ENCODE peak calls at places on chromosomes 2 and 18, in nine cellular contexts. One of them, this sample, is unnamed.

GRCh38 chr2:43105586-43106562 is 120.5 kb downstream of the ZFP36L2 start:
- DNase-seq in endothelial cell of umbilical vein: no peak
- DNase-seq in brain microvascular endothelial cell: peak; percentile 58
- DNase-seq in left ventricle myocardium inferior: peak; percentile 72
- DNase-seq in CD4-positive, alpha-beta T cell: no peak
- DNase-seq in fibroblast of lung: peak; percentile 93
- DNase-seq in HepG2: peak; percentile 44
- DNase-seq in BJ: no peak
- DNase-seq in BE2C: no peak
- DNase-seq in this sample: no peak

GRCh38 chr2:190696792-190697398 is 48.0 kb downstream of the NAB1 start:
- DNase-seq in left ventricle myocardium inferior: no peak
- DNase-seq in HepG2: peak; percentile 46
- DNase-seq in BE2C: no peak
- DNase-seq in CD4-positive, alpha-beta T cell: no peak
- DNase-seq in BJ: no peak
- DNase-seq in fibroblast of lung: no peak
- DNase-seq in brain microvascular endothelial cell: no peak
- DNase-seq in endothelial cell of umbilical vein: no peak
- DNase-seq in this sample: no peak

GRCh38 chr2:8049851-8050571 is 631.8 kb upstream of the ID2 start:
- DNase-seq in brain microvascular endothelial cell: no peak
- DNase-seq in CD4-positive, alpha-beta T cell: no peak
- DNase-seq in endothelial cell of umbilical vein: no peak
- DNase-seq in HepG2: no peak
- DNase-seq in left ventricle myocardium inferior: no peak
- DNase-seq in fibroblast of lung: no peak
- DNase-seq in BE2C: no peak
- DNase-seq in BJ: no peak
- DNase-seq in this sample: no peak

GRCh38 chr2:160390544-160391258 is 102.9 kb downstream of the RBMS1 start:
- DNase-seq in endothelial cell of umbilical vein: no peak
- DNase-seq in CD4-positive, alpha-beta T cell: no peak
- DNase-seq in left ventricle myocardium inferior: no peak
- DNase-seq in brain microvascular endothelial cell: no peak
- DNase-seq in HepG2: no peak
- DNase-seq in BJ: no peak
- DNase-seq in BE2C: no peak
- DNase-seq in fibroblast of lung: peak; percentile 75
- DNase-seq in this sample: no peak

GRCh38 chr18:21991081-21991534 is 178.3 kb upstream of the GATA6 start:
- DNase-seq in BJ: no peak
- DNase-seq in left ventricle myocardium inferior: no peak
- DNase-seq in BE2C: no peak
- DNase-seq in CD4-positive, alpha-beta T cell: no peak
- DNase-seq in brain microvascular endothelial cell: no peak
- DNase-seq in fibroblast of lung: no peak
- DNase-seq in endothelial cell of umbilical vein: no peak
- DNase-seq in HepG2: peak; percentile 81
- DNase-seq in this sample: no peak

GRCh38 chr2:24065341-24065740 is 10.8 kb downstream of the SF3B6 start:
- DNase-seq in BE2C: no peak
- DNase-seq in CD4-positive, alpha-beta T cell: no peak
- DNase-seq in left ventricle myocardium inferior: no peak
- DNase-seq in HepG2: no peak
- DNase-seq in fibroblast of lung: no peak
- DNase-seq in brain microvascular endothelial cell: no peak
- DNase-seq in BJ: no peak
- DNase-seq in endothelial cell of umbilical vein: no peak
- DNase-seq in this sample: no peak

GRCh38 chr2:180495606-180496005 is 484.8 kb upstream of the UBE2E3 start:
- DNase-seq in fibroblast of lung: peak; percentile 51
- DNase-seq in BE2C: no peak
- DNase-seq in brain microvascular endothelial cell: no peak
- DNase-seq in endothelial cell of umbilical vein: no peak
- DNase-seq in BJ: no peak
- DNase-seq in left ventricle myocardium inferior: no peak
- DNase-seq in HepG2: no peak
- DNase-seq in CD4-positive, alpha-beta T cell: no peak
- DNase-seq in this sample: no peak

GRCh38 chr2:20072436-20073158 is 21.2 kb upstream of the LAPTM4A start:
- DNase-seq in fibroblast of lung: peak; percentile 51
- DNase-seq in endothelial cell of umbilical vein: no peak
- DNase-seq in HepG2: no peak
- DNase-seq in CD4-positive, alpha-beta T cell: no peak
- DNase-seq in brain microvascular endothelial cell: no peak
- DNase-seq in left ventricle myocardium inferior: no peak
- DNase-seq in BE2C: no peak
- DNase-seq in BJ: no peak
- DNase-seq in this sample: no peak

GRCh38 chr2:120765911-120766757 is 30.5 kb downstream of the GLI2 start:
- DNase-seq in endothelial cell of umbilical vein: peak; percentile 28
- DNase-seq in CD4-positive, alpha-beta T cell: no peak
- DNase-seq in left ventricle myocardium inferior: peak; percentile 90
- DNase-seq in BJ: peak; percentile 78
- DNase-seq in brain microvascular endothelial cell: peak; percentile 97
- DNase-seq in BE2C: no peak
- DNase-seq in fibroblast of lung: peak; percentile 98
- DNase-seq in HepG2: no peak
- DNase-seq in this sample: no peak

GRCh38 chr2:72128843-72129227 is 18.8 kb downstream of the CYP26B1 start:
- DNase-seq in BE2C: no peak
- DNase-seq in HepG2: no peak
- DNase-seq in endothelial cell of umbilical vein: no peak
- DNase-seq in CD4-positive, alpha-beta T cell: peak; percentile 31
- DNase-seq in fibroblast of lung: no peak
- DNase-seq in brain microvascular endothelial cell: no peak
- DNase-seq in BJ: no peak
- DNase-seq in left ventricle myocardium inferior: no peak
- DNase-seq in this sample: peak; percentile 11

GRCh38 chr2:176147215-176147789 is 4.0 kb upstream of the HOXD4 start:
- DNase-seq in BE2C: no peak
- DNase-seq in fibroblast of lung: no peak
- DNase-seq in left ventricle myocardium inferior: no peak
- DNase-seq in BJ: no peak
- DNase-seq in brain microvascular endothelial cell: no peak
- DNase-seq in CD4-positive, alpha-beta T cell: no peak
- DNase-seq in endothelial cell of umbilical vein: no peak
- DNase-seq in HepG2: no peak
- DNase-seq in this sample: no peak

GRCh38 chr2:180029575-180029974 is 22.5 kb upstream of the CWC22 start:
- DNase-seq in left ventricle myocardium inferior: no peak
- DNase-seq in endothelial cell of umbilical vein: no peak
- DNase-seq in CD4-positive, alpha-beta T cell: no peak
- DNase-seq in BE2C: no peak
- DNase-seq in BJ: no peak
- DNase-seq in fibroblast of lung: no peak
- DNase-seq in HepG2: no peak
- DNase-seq in brain microvascular endothelial cell: no peak
- DNase-seq in this sample: no peak

GRCh38 chr18:13629841-13630747 is 96.3 kb downstream of the FAM210A start:
- DNase-seq in BJ: no peak
- DNase-seq in brain microvascular endothelial cell: peak; percentile 62
- DNase-seq in left ventricle myocardium inferior: no peak
- DNase-seq in fibroblast of lung: peak; percentile 55
- DNase-seq in BE2C: peak; percentile 59
- DNase-seq in CD4-positive, alpha-beta T cell: no peak
- DNase-seq in endothelial cell of umbilical vein: peak; percentile 67
- DNase-seq in HepG2: peak; percentile 67
- DNase-seq in this sample: no peak

GRCh38 chr2:193776988-193777387 is 1582.3 kb upstream of the TMEFF2 start:
- DNase-seq in HepG2: no peak
- DNase-seq in BJ: no peak
- DNase-seq in endothelial cell of umbilical vein: no peak
- DNase-seq in left ventricle myocardium inferior: no peak
- DNase-seq in CD4-positive, alpha-beta T cell: no peak
- DNase-seq in fibroblast of lung: no peak
- DNase-seq in BE2C: no peak
- DNase-seq in brain microvascular endothelial cell: no peak
- DNase-seq in this sample: no peak
- TF ChIP-seq CTCF in HepG2: peak; percentile 34
- TF ChIP-seq CTCF in BJ: no peak
- TF ChIP-seq CTCF in endothelial cell of umbilical vein: no peak
- TF ChIP-seq CTCF in left ventricle myocardium inferior: no peak
- TF ChIP-seq CTCF in CD4-positive, alpha-beta T cell: no peak
- TF ChIP-seq CTCF in fibroblast of lung: no peak
- TF ChIP-seq CTCF in BE2C: peak; percentile 14
- TF ChIP-seq CTCF in brain microvascular endothelial cell: no peak
- TF ChIP-seq CTCF in this sample: no peak

GRCh38 chr18:45739268-45739667 is 15.3 kb downstream of the SLC14A1 start:
- DNase-seq in BE2C: no peak
- DNase-seq in endothelial cell of umbilical vein: no peak
- DNase-seq in left ventricle myocardium inferior: no peak
- DNase-seq in brain microvascular endothelial cell: no peak
- DNase-seq in CD4-positive, alpha-beta T cell: no peak
- DNase-seq in fibroblast of lung: no peak
- DNase-seq in HepG2: no peak
- DNase-seq in BJ: no peak
- DNase-seq in this sample: no peak

GRCh38 chr18:45739848-45740247 is 15.9 kb downstream of the SLC14A1 start:
- DNase-seq in left ventricle myocardium inferior: no peak
- DNase-seq in brain microvascular endothelial cell: no peak
- DNase-seq in endothelial cell of umbilical vein: no peak
- DNase-seq in BJ: no peak
- DNase-seq in BE2C: no peak
- DNase-seq in CD4-positive, alpha-beta T cell: no peak
- DNase-seq in HepG2: no peak
- DNase-seq in fibroblast of lung: no peak
- DNase-seq in this sample: no peak

GRCh38 chr18:45734944-45735343 is 11.0 kb downstream of the SLC14A1 start:
- DNase-seq in brain microvascular endothelial cell: no peak
- DNase-seq in BJ: no peak
- DNase-seq in left ventricle myocardium inferior: no peak
- DNase-seq in endothelial cell of umbilical vein: no peak
- DNase-seq in fibroblast of lung: no peak
- DNase-seq in BE2C: no peak
- DNase-seq in HepG2: no peak
- DNase-seq in CD4-positive, alpha-beta T cell: no peak
- DNase-seq in this sample: no peak

GRCh38 chr18:45741056-45741455 is 17.1 kb downstream of the SLC14A1 start:
- DNase-seq in HepG2: no peak
- DNase-seq in endothelial cell of umbilical vein: no peak
- DNase-seq in CD4-positive, alpha-beta T cell: no peak
- DNase-seq in BE2C: no peak
- DNase-seq in left ventricle myocardium inferior: no peak
- DNase-seq in BJ: no peak
- DNase-seq in fibroblast of lung: no peak
- DNase-seq in brain microvascular endothelial cell: no peak
- DNase-seq in this sample: no peak

GRCh38 chr18:45738660-45739059 is 14.7 kb downstream of the SLC14A1 start:
- DNase-seq in BE2C: no peak
- DNase-seq in left ventricle myocardium inferior: no peak
- DNase-seq in brain microvascular endothelial cell: no peak
- DNase-seq in fibroblast of lung: no peak
- DNase-seq in endothelial cell of umbilical vein: no peak
- DNase-seq in CD4-positive, alpha-beta T cell: no peak
- DNase-seq in HepG2: no peak
- DNase-seq in BJ: no peak
- DNase-seq in this sample: no peak
- TF ChIP-seq CTCF in BE2C: no peak
- TF ChIP-seq CTCF in left ventricle myocardium inferior: peak; percentile 32
- TF ChIP-seq CTCF in brain microvascular endothelial cell: peak; percentile 27
- TF ChIP-seq CTCF in fibroblast of lung: no peak
- TF ChIP-seq CTCF in endothelial cell of umbilical vein: no peak
- TF ChIP-seq CTCF in CD4-positive, alpha-beta T cell: no peak
- TF ChIP-seq CTCF in HepG2: no peak
- TF ChIP-seq CTCF in BJ: no peak
- TF ChIP-seq CTCF in this sample: no peak

DNA sequence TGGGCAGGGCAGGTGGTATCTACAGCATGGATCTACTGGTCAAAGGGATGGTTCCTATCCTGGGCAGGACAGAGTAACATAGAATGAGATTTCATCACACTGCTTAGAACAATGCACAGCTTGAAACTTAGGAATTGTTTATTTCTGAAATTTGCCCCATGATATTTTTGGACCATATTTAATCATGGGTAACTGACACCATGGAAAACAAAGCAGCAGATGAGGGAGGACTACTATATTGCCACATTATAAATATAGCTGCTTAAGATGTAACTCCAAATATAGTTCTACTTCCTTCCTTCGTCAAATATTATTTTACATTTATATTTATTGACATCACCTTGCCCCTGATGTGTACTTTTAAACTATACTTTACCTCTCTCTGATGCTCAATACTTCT is 254.7 kb downstream of the PTPRM start:
- DNase-seq in HepG2: no peak
- DNase-seq in fibroblast of lung: no peak
- DNase-seq in BE2C: no peak
- DNase-seq in brain microvascular endothelial cell: no peak
- DNase-seq in BJ: no peak
- DNase-seq in left ventricle myocardium inferior: no peak
- DNase-seq in CD4-positive, alpha-beta T cell: no peak
- DNase-seq in endothelial cell of umbilical vein: no peak
- DNase-seq in this sample: no peak
- TF ChIP-seq CTCF in HepG2: no peak
- TF ChIP-seq CTCF in fibroblast of lung: no peak
- TF ChIP-seq CTCF in BE2C: no peak
- TF ChIP-seq CTCF in brain microvascular endothelial cell: no peak
- TF ChIP-seq CTCF in BJ: no peak
- TF ChIP-seq CTCF in left ventricle myocardium inferior: no peak
- TF ChIP-seq CTCF in CD4-positive, alpha-beta T cell: no peak
- TF ChIP-seq CTCF in endothelial cell of umbilical vein: no peak
- TF ChIP-seq CTCF in this sample: no peak

DNA sequence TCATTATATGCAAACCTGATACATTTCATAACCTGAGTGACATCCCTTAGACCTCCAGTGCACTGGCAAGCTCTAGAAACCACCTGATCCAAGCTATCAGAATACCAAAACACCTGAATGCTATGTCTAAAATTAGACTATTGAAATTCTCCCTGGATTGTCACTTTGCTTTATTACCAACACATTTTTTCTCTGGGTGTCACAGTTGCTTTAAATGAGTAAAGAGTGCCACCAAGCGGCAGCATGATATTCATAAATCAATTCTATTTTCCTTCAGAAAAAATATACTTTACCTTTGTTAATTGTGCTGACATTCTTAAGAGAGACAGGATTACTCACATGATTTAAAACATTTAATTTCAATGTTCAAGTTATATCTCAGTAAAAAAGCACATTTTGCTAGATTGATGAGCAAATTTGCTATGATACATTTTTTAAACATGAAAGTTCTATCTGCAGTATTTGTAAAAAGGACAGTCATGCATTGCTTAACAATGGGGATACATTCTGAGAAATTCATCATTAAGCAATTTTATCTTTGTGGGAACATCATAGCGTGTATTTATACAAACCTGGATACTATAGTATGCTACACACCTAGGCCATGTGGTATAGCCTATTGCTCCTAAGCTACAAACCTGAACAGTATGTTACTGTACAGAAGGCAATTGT is 338.4 kb upstream of the SLC39A10 start:
- DNase-seq in BE2C: peak; percentile 50
- DNase-seq in endothelial cell of umbilical vein: peak; percentile 37
- DNase-seq in brain microvascular endothelial cell: peak; percentile 18
- DNase-seq in HepG2: peak; percentile 41
- DNase-seq in left ventricle myocardium inferior: no peak
- DNase-seq in BJ: no peak
- DNase-seq in CD4-positive, alpha-beta T cell: peak; percentile 36
- DNase-seq in fibroblast of lung: peak; percentile 58
- DNase-seq in this sample: no peak
- TF ChIP-seq CTCF in BE2C: peak; percentile 61
- TF ChIP-seq CTCF in endothelial cell of umbilical vein: peak; percentile 24
- TF ChIP-seq CTCF in brain microvascular endothelial cell: peak; percentile 53
- TF ChIP-seq CTCF in HepG2: peak; percentile 72
- TF ChIP-seq CTCF in left ventricle myocardium inferior: peak; percentile 57
- TF ChIP-seq CTCF in BJ: peak; percentile 42
- TF ChIP-seq CTCF in CD4-positive, alpha-beta T cell: peak; percentile 72
- TF ChIP-seq CTCF in fibroblast of lung: peak; percentile 50
- TF ChIP-seq CTCF in this sample: peak; percentile 81

GRCh38 chr2:47520825-47521665 is 118.1 kb downstream of the MSH2 start:
- DNase-seq in BJ: no peak
- DNase-seq in brain microvascular endothelial cell: peak; percentile 34
- DNase-seq in HepG2: no peak
- DNase-seq in CD4-positive, alpha-beta T cell: peak; percentile 73
- DNase-seq in left ventricle myocardium inferior: peak; percentile 34
- DNase-seq in fibroblast of lung: peak; percentile 55
- DNase-seq in BE2C: peak; percentile 76
- DNase-seq in endothelial cell of umbilical vein: peak; percentile 57
- DNase-seq in this sample: peak; percentile 74
- TF ChIP-seq CTCF in BJ: peak; percentile 39
- TF ChIP-seq CTCF in brain microvascular endothelial cell: peak; percentile 67
- TF ChIP-seq CTCF in HepG2: no peak
- TF ChIP-seq CTCF in CD4-positive, alpha-beta T cell: peak; percentile 60
- TF ChIP-seq CTCF in left ventricle myocardium inferior: peak; percentile 46
- TF ChIP-seq CTCF in fibroblast of lung: peak; percentile 32
- TF ChIP-seq CTCF in BE2C: peak; percentile 47
- TF ChIP-seq CTCF in endothelial cell of umbilical vein: peak; percentile 12
- TF ChIP-seq CTCF in this sample: no peak